ENCODE peak calls at places on chromosomes 11 and 22, in nine cellular contexts. L is Calu3; W is psoas muscle; A is Panc1; H is CD4-positive, alpha-beta T cell; K is tibial nerve; I is A549; Z is breast epithelium; Y is adrenal gland. U is an unnamed sample.

GRCh38 chr11:65316979-65317786 is 2.5 kb downstream of the CDC42EP2 start:
- DNase-seq in L (peak), W (peak), A (no peak), H (no peak), K (peak), I (no peak), Z (peak), Y (peak), U (peak)

GRCh38 chr11:124717786-124718634 is 21.7 kb upstream of the NRGN start:
- DNase-seq in L (no peak), W (peak), A (no peak), H (no peak), K (no peak), I (no peak), Z (no peak), Y (no peak), U (peak)

GRCh38 chr22:20155330-20156041 is 4.6 kb upstream of the CCDC188 start:
- DNase-seq in L (no peak), W (peak), A (no peak), H (no peak), K (no peak), I (no peak), Z (no peak), Y (peak), U (peak)

GRCh38 chr11:36057372-36058045 is 113.6 kb downstream of the LDLRAD3 start:
- DNase-seq in L (no peak), W (peak), A (no peak), H (no peak), K (peak), I (no peak), Z (no peak), Y (peak), U (no peak)

GRCh38 chr22:41974691-41975290 is 5.5 kb downstream of the SEPTIN3 start:
- DNase-seq in L (no peak), W (no peak), A (no peak), H (no peak), K (no peak), I (no peak), Z (no peak), Y (no peak), U (no peak)

GRCh38 chr11:12602421-12602820 is 71.8 kb upstream of the TEAD1 start:
- DNase-seq in L (no peak), W (no peak), A (no peak), H (no peak), K (no peak), I (no peak), Z (no peak), Y (no peak), U (no peak)

GRCh38 chr11:126140932-126141291 is 70.5 kb downstream of the RPUSD4 start:
- DNase-seq in L (no peak), W (peak), A (no peak), H (no peak), K (peak), I (no peak), Z (peak), Y (peak), U (no peak)

GRCh38 chr11:32109138-32109537 is 18.3 kb downstream of the RCN1 start:
- DNase-seq in L (peak), W (no peak), A (no peak), H (no peak), K (no peak), I (no peak), Z (no peak), Y (no peak), U (no peak)

GRCh38 chr11:19403196-19403895 is 162.6 kb upstream of the E2F8 start:
- DNase-seq in L (no peak), W (no peak), A (no peak), H (no peak), K (no peak), I (no peak), Z (no peak), Y (no peak), U (no peak)

GRCh38 chr11:126407101-126407521 is 51.6 kb downstream of the ST3GAL4 start:
- DNase-seq in L (no peak), W (peak), A (no peak), H (no peak), K (no peak), I (no peak), Z (no peak), Y (no peak), U (no peak)

GRCh38 chr11:43576834-43577521 is 103.6 kb upstream of the HSD17B12 start:
- DNase-seq in L (peak), W (no peak), A (no peak), H (no peak), K (peak), I (peak), Z (no peak), Y (peak), U (peak)

GRCh38 chr22:46262449-46263207 is 515 bp downstream of the PKDREJ start:
- DNase-seq in L (no peak), W (peak), A (no peak), H (no peak), K (peak), I (no peak), Z (no peak), Y (peak), U (peak)

GRCh38 chr22:44963832-44964721 is 45.7 kb downstream of the PHF21B start:
- DNase-seq in L (no peak), W (no peak), A (no peak), H (no peak), K (no peak), I (no peak), Z (no peak), Y (no peak), U (no peak)

GRCh38 chr11:31959711-31960110 is 131.2 kb upstream of the RCN1 start:
- DNase-seq in L (no peak), W (no peak), A (no peak), H (no peak), K (no peak), I (no peak), Z (no peak), Y (no peak), U (no peak)

GRCh38 chr11:113444469-113445122 is 30.6 kb downstream of the DRD2 start:
- DNase-seq in L (no peak), W (no peak), A (no peak), H (no peak), K (no peak), I (no peak), Z (no peak), Y (no peak), U (no peak)

GRCh38 chr11:134275534-134276395 is at the start of gene GLB1L3:
- DNase-seq in L (no peak), W (peak), A (no peak), H (peak), K (no peak), I (peak), Z (peak), Y (no peak), U (peak)

GRCh38 chr11:9574806-9575530 is 1.5 kb downstream of the WEE1 start:
- DNase-seq in L (peak), W (peak), A (no peak), H (no peak), K (peak), I (peak), Z (peak), Y (peak), U (peak)

GRCh38 chr11:77381749-77382693 is 80.5 kb upstream of the GDPD4 start:
- DNase-seq in L (no peak), W (no peak), A (no peak), H (no peak), K (no peak), I (no peak), Z (no peak), Y (no peak), U (no peak)

GRCh38 chr22:28547132-28547842 is 132.4 kb downstream of the TTC28 start:
- DNase-seq in L (no peak), W (no peak), A (no peak), H (no peak), K (no peak), I (peak), Z (no peak), Y (no peak), U (no peak)

DNA sequence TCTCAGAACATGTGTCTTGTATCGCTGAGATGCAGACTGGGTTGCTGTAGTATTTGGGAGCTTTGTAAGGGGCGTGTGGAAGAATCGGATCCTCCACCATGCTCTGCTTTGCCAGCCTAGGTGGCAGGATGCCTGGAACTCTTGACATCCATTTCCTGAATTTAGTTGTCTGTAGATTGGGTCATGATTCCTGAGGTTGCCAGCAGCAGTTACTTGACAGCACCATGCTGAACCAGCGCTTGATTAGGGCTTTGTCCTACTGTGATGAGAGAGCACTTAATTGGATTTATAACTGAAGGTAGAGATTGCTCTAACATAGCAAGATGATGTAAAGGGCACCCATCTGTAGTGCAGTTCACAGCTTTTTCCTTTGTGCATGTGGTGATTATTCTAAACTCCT is 75.6 kb upstream of the HORMAD2 start:
- DNase-seq in L (no peak), W (no peak), A (no peak), H (no peak), K (no peak), I (no peak), Z (no peak), Y (no peak), U (no peak)
- TF ChIP-seq CTCF in L (no peak), W (no peak), A (no peak), H (no peak), K (no peak), I (no peak), Z (no peak), Y (no peak), U (no peak)

GRCh38 chr22:50503475-50504145 is 3.9 kb downstream of the LMF2 start:
- DNase-seq in L (no peak), W (no peak), A (no peak), H (no peak), K (no peak), I (no peak), Z (no peak), Y (no peak), U (peak)
- TF ChIP-seq CTCF in L (peak), W (no peak), A (no peak), H (no peak), K (no peak), I (no peak), Z (no peak), Y (no peak), U (no peak)

GRCh38 chr11:2074266-2074825 is 64.8 kb downstream of the IGF2 start:
- DNase-seq in L (no peak), W (no peak), A (no peak), H (no peak), K (no peak), I (no peak), Z (no peak), Y (peak), U (no peak)
- TF ChIP-seq CTCF in L (peak), W (no peak), A (no peak), H (no peak), K (no peak), I (peak), Z (no peak), Y (no peak), U (no peak)

GRCh38 chr22:33467718-33468117 is 409.5 kb upstream of the SYN3 start:
- DNase-seq in L (no peak), W (no peak), A (no peak), H (no peak), K (no peak), I (no peak), Z (no peak), Y (no peak), U (no peak)
- TF ChIP-seq CTCF in L (no peak), W (no peak), A (no peak), H (no peak), K (peak), I (no peak), Z (no peak), Y (no peak), U (no peak)

DNA sequence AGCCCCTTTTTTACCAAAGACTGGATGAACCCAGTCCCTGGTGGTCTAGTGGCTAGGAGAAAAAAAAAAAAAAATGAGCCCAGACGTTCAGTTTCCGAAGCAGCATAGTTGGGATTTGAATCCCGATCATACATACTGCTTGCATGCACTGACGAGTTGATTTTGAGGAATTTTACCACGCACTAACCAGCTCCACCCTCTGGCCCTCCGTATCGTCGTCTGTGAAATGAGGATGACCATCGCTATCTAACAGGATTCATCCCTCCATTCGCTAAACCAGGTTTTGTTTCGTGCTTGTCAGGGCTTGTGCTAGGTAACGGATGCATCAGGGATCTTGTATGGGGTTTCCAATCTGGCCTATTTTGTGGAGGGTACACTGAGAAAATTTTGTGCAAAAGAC is 774 bp downstream of the PTS start:
- DNase-seq in L (no peak), W (no peak), A (no peak), H (no peak), K (no peak), I (peak), Z (no peak), Y (no peak), U (no peak)
- TF ChIP-seq CTCF in L (no peak), W (no peak), A (peak), H (peak), K (no peak), I (no peak), Z (no peak), Y (no peak), U (no peak)

GRCh38 chr11:114586797-114587196 is 8.8 kb downstream of the NXPE4 start:
- DNase-seq in L (no peak), W (no peak), A (no peak), H (no peak), K (no peak), I (no peak), Z (no peak), Y (no peak), U (no peak)
- TF ChIP-seq CTCF in L (no peak), W (no peak), A (peak), H (no peak), K (no peak), I (no peak), Z (no peak), Y (no peak), U (no peak)

GRCh38 chr11:121534131-121535093 is 81.6 kb upstream of the SORL1-AS1 start:
- DNase-seq in L (no peak), W (no peak), A (no peak), H (no peak), K (no peak), I (no peak), Z (no peak), Y (no peak), U (peak)
- TF ChIP-seq CTCF in L (no peak), W (peak), A (peak), H (no peak), K (peak), I (no peak), Z (peak), Y (no peak), U (no peak)

U was measured in glutamatergic neuron.